ENCODE peak calls at places on chromosomes 11 and 22, in six cellular contexts. One of them, this sample, is unnamed.

GRCh38 chr22:45769569-45770210 is 98.1 kb downstream of the ATXN10 start:
- DNase-seq in GM23338: no peak
- DNase-seq in hepatocyte: no peak
- DNase-seq in GM23248: peak; percentile 19
- DNase-seq in PC-3: no peak
- DNase-seq in K562: no peak
- DNase-seq in this sample: no peak

GRCh38 chr11:73213196-73214143 is 4.6 kb upstream of the P2RY2 start:
- DNase-seq in GM23338: no peak
- DNase-seq in hepatocyte: no peak
- DNase-seq in GM23248: no peak
- DNase-seq in PC-3: no peak
- DNase-seq in K562: no peak
- DNase-seq in this sample: peak; percentile 30

GRCh38 chr11:16605440-16605970 is 132.9 kb upstream of the C11orf58 start:
- DNase-seq in GM23338: peak; percentile 74
- DNase-seq in hepatocyte: peak; percentile 60
- DNase-seq in GM23248: peak; percentile 39
- DNase-seq in PC-3: no peak
- DNase-seq in K562: peak; percentile 50
- DNase-seq in this sample: peak; percentile 67

GRCh38 chr11:76208829-76209670 is 2.7 kb upstream of the WNT11 start:
- DNase-seq in GM23338: peak; percentile 89
- DNase-seq in hepatocyte: peak; percentile 88
- DNase-seq in GM23248: peak; percentile 64
- DNase-seq in PC-3: peak; percentile 73
- DNase-seq in K562: no peak
- DNase-seq in this sample: peak; percentile 92

GRCh38 chr11:71356904-71357303 is 91.3 kb downstream of the DHCR7 start:
- DNase-seq in GM23338: no peak
- DNase-seq in hepatocyte: no peak
- DNase-seq in GM23248: no peak
- DNase-seq in PC-3: no peak
- DNase-seq in K562: no peak
- DNase-seq in this sample: no peak

GRCh38 chr22:24120029-24120428 is 61.3 kb upstream of the SUSD2 start:
- DNase-seq in GM23338: no peak
- DNase-seq in hepatocyte: no peak
- DNase-seq in GM23248: no peak
- DNase-seq in PC-3: no peak
- DNase-seq in K562: no peak
- DNase-seq in this sample: no peak

GRCh38 chr11:133956650-133957633 is at the start of gene IGSF9B:
- DNase-seq in GM23338: peak; percentile 94
- DNase-seq in hepatocyte: peak; percentile 90
- DNase-seq in GM23248: peak; percentile 83
- DNase-seq in PC-3: peak; percentile 74
- DNase-seq in K562: peak; percentile 46
- DNase-seq in this sample: peak; percentile 94

GRCh38 chr22:49188591-49188990 is 639.1 kb downstream of the BRD1 start:
- DNase-seq in GM23338: no peak
- DNase-seq in hepatocyte: no peak
- DNase-seq in GM23248: no peak
- DNase-seq in PC-3: no peak
- DNase-seq in K562: no peak
- DNase-seq in this sample: no peak

GRCh38 chr22:49408102-49408836 is 419.4 kb downstream of the BRD1 start:
- DNase-seq in GM23338: no peak
- DNase-seq in hepatocyte: no peak
- DNase-seq in GM23248: no peak
- DNase-seq in PC-3: no peak
- DNase-seq in K562: no peak
- DNase-seq in this sample: no peak

GRCh38 chr22:48042621-48043395 is 1280.4 kb downstream of the TBC1D22A start:
- DNase-seq in GM23338: no peak
- DNase-seq in hepatocyte: no peak
- DNase-seq in GM23248: no peak
- DNase-seq in PC-3: no peak
- DNase-seq in K562: no peak
- DNase-seq in this sample: no peak

GRCh38 chr11:104892723-104893511 is 5.3 kb downstream of the CASP12 start:
- DNase-seq in GM23338: no peak
- DNase-seq in hepatocyte: no peak
- DNase-seq in GM23248: no peak
- DNase-seq in PC-3: peak; percentile 37
- DNase-seq in K562: no peak
- DNase-seq in this sample: no peak

GRCh38 chr11:121557348-121557747 is 104.6 kb upstream of the SORL1-AS1 start:
- DNase-seq in GM23338: no peak
- DNase-seq in hepatocyte: no peak
- DNase-seq in GM23248: no peak
- DNase-seq in PC-3: peak; percentile 40
- DNase-seq in K562: no peak
- DNase-seq in this sample: no peak

GRCh38 chr22:43228330-43228729 is 41.4 kb upstream of the TTLL12 start:
- DNase-seq in GM23338: peak; percentile 88
- DNase-seq in hepatocyte: peak; percentile 49
- DNase-seq in GM23248: peak; percentile 15
- DNase-seq in PC-3: peak; percentile 35
- DNase-seq in K562: peak; percentile 69
- DNase-seq in this sample: peak; percentile 57

GRCh38 chr11:108965602-108966001 is 300.7 kb downstream of the DDX10 start:
- DNase-seq in GM23338: no peak
- DNase-seq in hepatocyte: peak; percentile 46
- DNase-seq in GM23248: peak; percentile 96
- DNase-seq in PC-3: no peak
- DNase-seq in K562: no peak
- DNase-seq in this sample: no peak

GRCh38 chr11:46601129-46601528 is 7.3 kb upstream of the AMBRA1 start:
- DNase-seq in GM23338: no peak
- DNase-seq in hepatocyte: no peak
- DNase-seq in GM23248: peak; percentile 61
- DNase-seq in PC-3: no peak
- DNase-seq in K562: no peak
- DNase-seq in this sample: no peak

GRCh38 chr22:44702479-44703219 is 645 bp downstream of the PRR5 start:
- DNase-seq in GM23338: peak; percentile 78
- DNase-seq in hepatocyte: peak; percentile 81
- DNase-seq in GM23248: peak; percentile 57
- DNase-seq in PC-3: peak; percentile 15
- DNase-seq in K562: no peak
- DNase-seq in this sample: peak; percentile 82

GRCh38 chr11:83361831-83362230 is 75.7 kb upstream of the CCDC90B start:
- DNase-seq in GM23338: no peak
- DNase-seq in hepatocyte: no peak
- DNase-seq in GM23248: no peak
- DNase-seq in PC-3: no peak
- DNase-seq in K562: no peak
- DNase-seq in this sample: no peak

GRCh38 chr11:62088331-62088933 is 35.4 kb upstream of the INCENP start:
- DNase-seq in GM23338: peak; percentile 27
- DNase-seq in hepatocyte: no peak
- DNase-seq in GM23248: no peak
- DNase-seq in PC-3: peak; percentile 34
- DNase-seq in K562: no peak
- DNase-seq in this sample: peak; percentile 25

GRCh38 chr11:86749376-86749775 is 51.0 kb upstream of the PRSS23 start:
- DNase-seq in GM23338: peak; percentile 30
- DNase-seq in hepatocyte: no peak
- DNase-seq in GM23248: peak; percentile 27
- DNase-seq in PC-3: no peak
- DNase-seq in K562: peak; percentile 26
- DNase-seq in this sample: peak; percentile 28

GRCh38 chr11:2947744-2948143 is 18.5 kb upstream of the PHLDA2 start:
- DNase-seq in GM23338: no peak
- DNase-seq in hepatocyte: no peak
- DNase-seq in GM23248: no peak
- DNase-seq in PC-3: no peak
- DNase-seq in K562: no peak
- DNase-seq in this sample: no peak

GRCh38 chr11:490186-490929 is 16.7 kb downstream of the RNH1 start:
- DNase-seq in GM23338: no peak
- DNase-seq in hepatocyte: no peak
- DNase-seq in GM23248: no peak
- DNase-seq in PC-3: no peak
- DNase-seq in K562: no peak
- DNase-seq in this sample: no peak

GRCh38 chr11:1127664-1128162 is 30.0 kb upstream of the MUC5AC start:
- DNase-seq in GM23338: no peak
- DNase-seq in hepatocyte: no peak
- DNase-seq in GM23248: no peak
- DNase-seq in PC-3: no peak
- DNase-seq in K562: no peak
- DNase-seq in this sample: no peak

GRCh38 chr11:64774144-64774543 is 4.2 kb downstream of the SF1 start:
- DNase-seq in GM23338: no peak
- DNase-seq in hepatocyte: no peak
- DNase-seq in GM23248: no peak
- DNase-seq in PC-3: no peak
- DNase-seq in K562: no peak
- DNase-seq in this sample: no peak

GRCh38 chr11:34281256-34281655 is 76.6 kb downstream of the ABTB2 start:
- DNase-seq in GM23338: no peak
- DNase-seq in hepatocyte: no peak
- DNase-seq in GM23248: peak; percentile 78
- DNase-seq in PC-3: no peak
- DNase-seq in K562: no peak
- DNase-seq in this sample: no peak
- H3K27ac ChIP-seq in GM23338: no peak overlapping the region
- H3K27ac ChIP-seq in hepatocyte: no peak overlapping the region
- H3K27ac ChIP-seq in GM23248: peak overlapping the region; percentile 59
- H3K27ac ChIP-seq in PC-3: no peak overlapping the region
- H3K27ac ChIP-seq in K562: no peak overlapping the region
- H3K27ac ChIP-seq in this sample: no peak overlapping the region

GRCh38 chr22:22003233-22003632 is 20.6 kb upstream of the TOP3B start:
- DNase-seq in GM23338: no peak
- DNase-seq in hepatocyte: no peak
- DNase-seq in GM23248: no peak
- DNase-seq in PC-3: no peak
- DNase-seq in K562: no peak
- DNase-seq in this sample: no peak
- H3K4me3 ChIP-seq in GM23338: no peak overlapping the region
- H3K4me3 ChIP-seq in hepatocyte: no peak overlapping the region
- H3K4me3 ChIP-seq in GM23248: no peak overlapping the region
- H3K4me3 ChIP-seq in PC-3: no peak overlapping the region
- H3K4me3 ChIP-seq in K562: no peak overlapping the region
- H3K4me3 ChIP-seq in this sample: no peak overlapping the region

DNA sequence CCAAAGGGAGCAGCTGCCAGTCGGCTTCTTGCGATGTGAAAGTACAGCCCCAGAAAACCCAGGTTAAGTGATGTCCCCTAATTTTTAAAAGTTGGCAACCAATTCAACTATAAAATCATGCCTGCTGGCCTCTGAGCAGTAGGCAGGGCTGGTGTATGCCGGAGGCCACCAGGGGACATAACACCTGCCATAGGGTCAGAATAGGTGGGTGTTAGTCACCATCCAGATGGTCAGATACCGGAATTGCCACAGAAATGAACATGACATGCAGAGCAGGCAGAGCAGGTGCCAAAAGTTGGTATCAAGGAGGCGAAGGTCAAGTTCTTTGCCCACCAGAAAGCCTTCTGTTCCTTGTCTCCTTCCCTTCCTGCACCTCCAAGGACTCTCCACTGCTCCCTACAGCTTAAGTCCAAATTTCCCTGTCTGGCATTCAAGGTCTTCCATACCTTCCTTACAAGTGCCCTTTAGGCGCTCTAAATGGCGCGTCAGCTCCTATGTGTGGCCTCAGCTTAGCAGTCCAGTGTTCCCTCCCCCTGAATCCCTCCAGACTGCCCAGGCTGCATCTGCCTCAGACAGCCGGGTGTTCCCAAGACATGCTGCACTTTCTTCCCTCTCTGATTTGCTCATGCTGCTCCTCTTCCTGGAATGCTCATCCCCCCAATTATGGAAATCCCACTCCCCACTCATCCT is 45.1 kb downstream of the PTPRJ start:
- DNase-seq in GM23338: no peak
- DNase-seq in hepatocyte: no peak
- DNase-seq in GM23248: no peak
- DNase-seq in PC-3: no peak
- DNase-seq in K562: no peak
- DNase-seq in this sample: peak; percentile 33
- H3K79me2 ChIP-seq in GM23338: peaks cover 12% of the 10 kb centered on the region
- H3K79me2 ChIP-seq in hepatocyte: peaks cover 44% of the 10 kb centered on the region
- H3K79me2 ChIP-seq in GM23248: peaks cover 93% of the 10 kb centered on the region
- H3K79me2 ChIP-seq in PC-3: peaks cover 45% of the 10 kb centered on the region
- H3K79me2 ChIP-seq in K562: no peaks in the 10 kb centered on the region
- H3K79me2 ChIP-seq in this sample: peaks cover 13% of the 10 kb centered on the region

GRCh38 chr22:28741200-28741757 is 341 bp downstream of the CHEK2 start:
- DNase-seq in GM23338: no peak
- DNase-seq in hepatocyte: no peak
- DNase-seq in GM23248: no peak
- DNase-seq in PC-3: no peak
- DNase-seq in K562: peak; percentile 11
- DNase-seq in this sample: peak; percentile 22
- H3K27ac ChIP-seq in GM23338: peak overlapping the region; percentile 33
- H3K27ac ChIP-seq in hepatocyte: peak overlapping the region; percentile 8
- H3K27ac ChIP-seq in GM23248: peak overlapping the region; percentile 23
- H3K27ac ChIP-seq in PC-3: no peak overlapping the region
- H3K27ac ChIP-seq in K562: peak overlapping the region; percentile 88
- H3K27ac ChIP-seq in this sample: no peak overlapping the region

GRCh38 chr22:28742562-28742962 is 723 bp downstream of the HSCB start:
- DNase-seq in GM23338: no peak
- DNase-seq in hepatocyte: no peak
- DNase-seq in GM23248: no peak
- DNase-seq in PC-3: no peak
- DNase-seq in K562: no peak
- DNase-seq in this sample: no peak
- H3K4me3 ChIP-seq in GM23338: peak overlapping the region; percentile 68
- H3K4me3 ChIP-seq in hepatocyte: peak overlapping the region; percentile 59
- H3K4me3 ChIP-seq in GM23248: peak overlapping the region; percentile 86
- H3K4me3 ChIP-seq in PC-3: peak overlapping the region; percentile 81
- H3K4me3 ChIP-seq in K562: peak overlapping the region; percentile 92
- H3K4me3 ChIP-seq in this sample: peak overlapping the region; percentile 61

This sample was measured in neural progenitor cell.